ENCODE peak calls at places on chromosomes 1 and 21, in four cellular contexts. One of them, this sample, is unnamed.

GRCh38 chr21:35120631-35121180 is 71.6 kb upstream of the RUNX1 start:
- DNase-seq in dorsolateral prefrontal cortex: no peak
- DNase-seq in K562: no peak
- DNase-seq in HCT116: no peak
- DNase-seq in this sample: no peak

GRCh38 chr1:151701515-151701914 is 15.1 kb downstream of the CELF3 start:
- DNase-seq in K562: no peak
- DNase-seq in dorsolateral prefrontal cortex: no peak
- DNase-seq in HCT116: no peak
- DNase-seq in this sample: no peak

GRCh38 chr1:206814716-206815341 is 42.5 kb upstream of the IL10 start:
- DNase-seq in dorsolateral prefrontal cortex: peak
- DNase-seq in K562: no peak
- DNase-seq in HCT116: no peak
- DNase-seq in this sample: no peak

GRCh38 chr21:33560965-33561364 is 18.1 kb downstream of the SON start:
- DNase-seq in HCT116: no peak
- DNase-seq in dorsolateral prefrontal cortex: no peak
- DNase-seq in K562: no peak
- DNase-seq in this sample: no peak

GRCh38 chr1:91523462-91523861 is 22.8 kb downstream of the CDC7 start:
- DNase-seq in HCT116: no peak
- DNase-seq in K562: no peak
- DNase-seq in dorsolateral prefrontal cortex: no peak
- DNase-seq in this sample: no peak

GRCh38 chr21:15849161-15849560 is 119.4 kb downstream of the USP25 start:
- DNase-seq in K562: no peak
- DNase-seq in dorsolateral prefrontal cortex: no peak
- DNase-seq in HCT116: no peak
- DNase-seq in this sample: no peak

GRCh38 chr1:179169616-179170467 is 59.6 kb downstream of the ABL2 start:
- DNase-seq in K562: no peak
- DNase-seq in dorsolateral prefrontal cortex: no peak
- DNase-seq in HCT116: no peak
- DNase-seq in this sample: no peak

GRCh38 chr21:26732442-26733221 is 112.6 kb downstream of the ADAMTS1 start:
- DNase-seq in dorsolateral prefrontal cortex: no peak
- DNase-seq in HCT116: no peak
- DNase-seq in K562: no peak
- DNase-seq in this sample: no peak

GRCh38 chr21:29077651-29078090 is 4.2 kb upstream of the CCT8 start:
- DNase-seq in HCT116: no peak
- DNase-seq in dorsolateral prefrontal cortex: no peak
- DNase-seq in K562: no peak
- DNase-seq in this sample: no peak

GRCh38 chr1:185444651-185445050 is 127.6 kb upstream of the IVNS1ABP start:
- DNase-seq in HCT116: no peak
- DNase-seq in dorsolateral prefrontal cortex: no peak
- DNase-seq in K562: no peak
- DNase-seq in this sample: no peak

GRCh38 chr1:99239690-99240089 is 24.6 kb upstream of the PLPPR4 start:
- DNase-seq in dorsolateral prefrontal cortex: no peak
- DNase-seq in HCT116: no peak
- DNase-seq in K562: no peak
- DNase-seq in this sample: no peak

GRCh38 chr1:165403835-165404482 is 41.0 kb downstream of the RXRG start:
- DNase-seq in K562: peak
- DNase-seq in dorsolateral prefrontal cortex: no peak
- DNase-seq in HCT116: peak
- DNase-seq in this sample: no peak

GRCh38 chr1:213669964-213670691 is 317.6 kb upstream of the PROX1 start:
- DNase-seq in K562: no peak
- DNase-seq in HCT116: no peak
- DNase-seq in dorsolateral prefrontal cortex: no peak
- DNase-seq in this sample: no peak

GRCh38 chr21:38440746-38441145 is 57.5 kb downstream of the ERG start:
- DNase-seq in HCT116: no peak
- DNase-seq in K562: peak
- DNase-seq in dorsolateral prefrontal cortex: no peak
- DNase-seq in this sample: peak

GRCh38 chr1:117210831-117211261 is at the start of gene VTCN1:
- DNase-seq in K562: no peak
- DNase-seq in dorsolateral prefrontal cortex: no peak
- DNase-seq in HCT116: peak
- DNase-seq in this sample: peak

GRCh38 chr1:111621050-111621449 is 1.5 kb downstream of the RAP1A start:
- DNase-seq in dorsolateral prefrontal cortex: no peak
- DNase-seq in K562: no peak
- DNase-seq in HCT116: no peak
- DNase-seq in this sample: no peak

GRCh38 chr1:177656598-177656997 is 313.3 kb downstream of the SEC16B start:
- DNase-seq in HCT116: no peak
- DNase-seq in K562: no peak
- DNase-seq in dorsolateral prefrontal cortex: no peak
- DNase-seq in this sample: no peak

GRCh38 chr1:196295766-196296165 is 312.5 kb downstream of the KCNT2 start:
- DNase-seq in HCT116: no peak
- DNase-seq in K562: no peak
- DNase-seq in dorsolateral prefrontal cortex: no peak
- DNase-seq in this sample: no peak

GRCh38 chr1:173506437-173506836 is 29.3 kb downstream of the PRDX6 start:
- DNase-seq in dorsolateral prefrontal cortex: no peak
- DNase-seq in K562: no peak
- DNase-seq in HCT116: peak
- DNase-seq in this sample: no peak

GRCh38 chr1:30757196-30757949 is at the start of gene LAPTM5:
- DNase-seq in dorsolateral prefrontal cortex: no peak
- DNase-seq in K562: no peak
- DNase-seq in HCT116: no peak
- DNase-seq in this sample: no peak

GRCh38 chr21:41379901-41380300 is 18.1 kb downstream of the MX2 start:
- DNase-seq in K562: no peak
- DNase-seq in dorsolateral prefrontal cortex: no peak
- DNase-seq in HCT116: no peak
- DNase-seq in this sample: no peak

GRCh38 chr1:33402234-33402633 is 28.7 kb downstream of the PHC2 start:
- DNase-seq in HCT116: no peak
- DNase-seq in K562: no peak
- DNase-seq in dorsolateral prefrontal cortex: no peak
- DNase-seq in this sample: no peak

GRCh38 chr21:33951276-33952178 is 35.9 kb upstream of the ATP5PO start:
- DNase-seq in K562: no peak
- DNase-seq in dorsolateral prefrontal cortex: no peak
- DNase-seq in HCT116: no peak
- DNase-seq in this sample: no peak

GRCh38 chr1:112743174-112744018 is 28.3 kb upstream of the PPM1J start:
- DNase-seq in HCT116: no peak
- DNase-seq in K562: no peak
- DNase-seq in dorsolateral prefrontal cortex: no peak
- DNase-seq in this sample: no peak

GRCh38 chr21:44846201-44846484 is 27.3 kb downstream of the PTTG1IP start:
- DNase-seq in HCT116: no peak
- DNase-seq in K562: no peak
- DNase-seq in dorsolateral prefrontal cortex: no peak
- DNase-seq in this sample: no peak

GRCh38 chr21:44842721-44843445 is 25.0 kb upstream of the SUMO3 start:
- DNase-seq in K562: no peak
- DNase-seq in HCT116: no peak
- DNase-seq in dorsolateral prefrontal cortex: no peak
- DNase-seq in this sample: no peak

GRCh38 chr21:44845418-44846200 is 27.7 kb upstream of the SUMO3 start:
- DNase-seq in K562: peak
- DNase-seq in HCT116: no peak
- DNase-seq in dorsolateral prefrontal cortex: peak
- DNase-seq in this sample: no peak

GRCh38 chr21:44842087-44842486 is 24.2 kb upstream of the SUMO3 start:
- DNase-seq in K562: no peak
- DNase-seq in HCT116: no peak
- DNase-seq in dorsolateral prefrontal cortex: no peak
- DNase-seq in this sample: no peak

DNA sequence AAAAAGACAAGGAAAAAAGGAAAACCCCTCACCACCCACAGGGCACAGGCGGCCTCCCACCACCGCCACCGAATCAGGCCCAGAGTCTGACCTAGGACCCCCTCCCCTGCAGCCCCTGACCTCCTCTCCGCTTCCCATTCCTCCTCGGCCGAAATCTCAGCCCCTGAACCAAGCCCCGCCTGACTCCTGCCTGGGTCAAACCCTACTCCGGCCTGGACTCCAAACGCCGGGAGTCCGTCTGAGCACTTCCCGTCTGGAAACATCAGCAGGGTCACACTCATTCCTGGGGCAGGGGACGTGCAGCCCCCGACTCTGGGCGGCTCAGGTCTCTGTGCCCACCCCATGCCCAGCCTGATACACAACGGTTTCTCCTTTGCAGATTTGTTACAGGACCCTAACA is 26.4 kb upstream of the SUMO3 start:
- DNase-seq in dorsolateral prefrontal cortex: no peak
- DNase-seq in K562: no peak
- DNase-seq in HCT116: no peak
- DNase-seq in this sample: no peak
- TF ChIP-seq CTCF in dorsolateral prefrontal cortex: no peak
- TF ChIP-seq CTCF in K562: no peak
- TF ChIP-seq CTCF in HCT116: no peak
- TF ChIP-seq CTCF in this sample: no peak

GRCh38 chr1:56424744-56425493 is 154.4 kb downstream of the PLPP3 start:
- DNase-seq in HCT116: peak
- DNase-seq in dorsolateral prefrontal cortex: no peak
- DNase-seq in K562: peak
- DNase-seq in this sample: no peak
- H3K27ac ChIP-seq in HCT116: no peak
- H3K27ac ChIP-seq in dorsolateral prefrontal cortex: no peak
- H3K27ac ChIP-seq in K562: no peak
- H3K27ac ChIP-seq in this sample: no peak

GRCh38 chr1:229258851-229259110 is 12.1 kb upstream of the RAB4A start:
- DNase-seq in HCT116: no peak
- DNase-seq in dorsolateral prefrontal cortex: no peak
- DNase-seq in K562: no peak
- DNase-seq in this sample: no peak

GRCh38 chr1:229258031-229258850 is 12.7 kb upstream of the RAB4A start:
- DNase-seq in K562: peak
- DNase-seq in HCT116: peak
- DNase-seq in dorsolateral prefrontal cortex: peak
- DNase-seq in this sample: no peak

GRCh38 chr1:229253170-229253974 is 17.5 kb upstream of the RAB4A start:
- DNase-seq in dorsolateral prefrontal cortex: no peak
- DNase-seq in HCT116: no peak
- DNase-seq in K562: no peak
- DNase-seq in this sample: no peak

GRCh38 chr1:229252228-229252984 is 18.5 kb upstream of the RAB4A start:
- DNase-seq in dorsolateral prefrontal cortex: no peak
- DNase-seq in HCT116: no peak
- DNase-seq in K562: no peak
- DNase-seq in this sample: no peak

GRCh38 chr1:229254910-229255541 is 15.9 kb upstream of the RAB4A start:
- DNase-seq in K562: no peak
- DNase-seq in HCT116: no peak
- DNase-seq in dorsolateral prefrontal cortex: no peak
- DNase-seq in this sample: no peak
- TF ChIP-seq CTCF in K562: no peak
- TF ChIP-seq CTCF in HCT116: peak
- TF ChIP-seq CTCF in dorsolateral prefrontal cortex: peak
- TF ChIP-seq CTCF in this sample: peak

GRCh38 chr1:171610385-171610784 is 11.7 kb upstream of the MYOCOS start:
- DNase-seq in dorsolateral prefrontal cortex: no peak
- DNase-seq in HCT116: no peak
- DNase-seq in K562: no peak
- DNase-seq in this sample: no peak
- H3K27ac ChIP-seq in dorsolateral prefrontal cortex: no peak
- H3K27ac ChIP-seq in HCT116: no peak
- H3K27ac ChIP-seq in K562: no peak
- H3K27ac ChIP-seq in this sample: no peak

DNA sequence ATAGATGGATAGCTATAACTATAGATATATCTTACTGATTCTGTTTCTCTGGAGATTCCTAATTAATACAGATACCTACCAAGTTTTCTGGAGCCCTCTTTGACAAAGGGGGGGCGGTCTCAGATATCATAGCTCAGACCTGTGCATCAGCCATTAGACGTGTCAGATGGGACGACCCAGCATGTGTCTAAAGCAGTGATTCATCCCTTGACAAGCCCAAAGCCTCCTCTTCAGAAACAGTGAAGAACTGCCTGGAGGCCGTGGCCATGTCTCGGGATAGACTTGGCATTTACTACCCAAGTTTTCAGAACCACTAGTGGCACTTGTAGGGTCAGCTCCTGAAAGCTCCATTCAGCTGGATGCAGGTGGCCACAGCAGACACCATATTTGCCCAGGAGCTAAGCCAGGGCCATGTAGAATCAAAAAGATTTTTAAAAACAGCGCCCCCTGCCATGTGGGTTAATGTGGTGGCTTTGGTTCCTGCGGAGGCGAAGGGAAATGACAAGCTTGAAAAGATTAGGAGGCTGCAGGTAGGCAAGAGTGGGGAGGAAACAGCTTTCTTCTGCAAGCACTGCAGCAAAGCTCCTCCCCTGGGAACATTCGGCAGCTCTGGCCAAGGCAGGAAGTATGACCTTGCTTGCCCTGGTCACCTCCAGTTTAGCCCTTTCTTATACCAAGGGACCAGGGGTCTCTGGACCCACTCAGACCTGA is 82.2 kb downstream of the FBXO2 start:
- DNase-seq in K562: peak
- DNase-seq in dorsolateral prefrontal cortex: no peak
- DNase-seq in HCT116: peak
- DNase-seq in this sample: no peak
- TF ChIP-seq CTCF in K562: peak
- TF ChIP-seq CTCF in dorsolateral prefrontal cortex: no peak
- TF ChIP-seq CTCF in HCT116: peak
- TF ChIP-seq CTCF in this sample: peak

GRCh38 chr1:94324168-94324544 is 86.8 kb upstream of the ARHGAP29 start:
- DNase-seq in dorsolateral prefrontal cortex: no peak
- DNase-seq in K562: no peak
- DNase-seq in HCT116: no peak
- DNase-seq in this sample: no peak
- H3K27ac ChIP-seq in dorsolateral prefrontal cortex: no peak
- H3K27ac ChIP-seq in K562: no peak
- H3K27ac ChIP-seq in HCT116: peak
- H3K27ac ChIP-seq in this sample: peak